ENCODE peak calls at places on chromosomes 11 and 22, in ten cellular contexts. I, M, V, L, N, R, O, F, J and Y are unnamed samples.
A peak's percentile ranks its signal among the peaks of the same experiment; 100 is the strongest.

GRCh38 chr11:75508051-75508561 is 17.6 kb downstream of the GDPD5 start:
- DNase-seq in I (no peak), M (no peak), V (peak; percentile 1), L (peak; percentile 45), N (no peak), R (peak; percentile 15), O (no peak), F (no peak), J (no peak), Y (no peak)

GRCh38 chr11:66222358-66223149 is 45.9 kb upstream of the RAB1B start:
- DNase-seq in I (peak; percentile 81), M (peak; percentile 93), V (peak; percentile 84), L (peak; percentile 96), N (peak; percentile 92), R (peak; percentile 81), O (peak; percentile 83), F (peak; percentile 88), J (peak; percentile 96), Y (peak; percentile 92)

GRCh38 chr11:77411238-77411637 is 62.7 kb downstream of the PAK1 start:
- DNase-seq in I (peak; percentile 36), M (peak; percentile 16), V (peak; percentile 29), L (peak; percentile 63), N (peak; percentile 16), R (no peak), O (no peak), F (peak; percentile 6), J (peak; percentile 29), Y (no peak)

GRCh38 chr22:45304971-45305370 is 4.8 kb upstream of the FAM118A start:
- DNase-seq in I (peak; percentile 21), M (peak; percentile 38), V (no peak), L (no peak), N (no peak), R (no peak), O (no peak), F (no peak), J (no peak), Y (no peak)

GRCh38 chr22:20166703-20167102 is 15.8 kb upstream of the CCDC188 start:
- DNase-seq in I (no peak), M (no peak), V (no peak), L (no peak), N (no peak), R (no peak), O (no peak), F (no peak), J (no peak), Y (no peak)

GRCh38 chr11:114233755-114234154 is 62.4 kb upstream of the NNMT start:
- DNase-seq in I (no peak), M (no peak), V (no peak), L (no peak), N (no peak), R (no peak), O (no peak), F (no peak), J (peak; percentile 65), Y (no peak)

GRCh38 chr22:33909075-33909458 is 11.2 kb downstream of the LARGE1 start:
- DNase-seq in I (peak; percentile 84), M (no peak), V (no peak), L (no peak), N (no peak), R (no peak), O (no peak), F (no peak), J (peak; percentile 75), Y (no peak)

GRCh38 chr11:131838016-131838415 is 467.6 kb downstream of the NTM start:
- DNase-seq in I (no peak), M (no peak), V (no peak), L (no peak), N (no peak), R (no peak), O (no peak), F (no peak), J (no peak), Y (no peak)

GRCh38 chr11:16126361-16126760 is 230.0 kb downstream of the SOX6 start:
- DNase-seq in I (peak; percentile 51), M (no peak), V (no peak), L (no peak), N (no peak), R (no peak), O (no peak), F (peak; percentile 11), J (no peak), Y (peak; percentile 18)

GRCh38 chr11:19646921-19647320 is 65.7 kb upstream of the NAV2 start:
- DNase-seq in I (peak; percentile 95), M (no peak), V (no peak), L (no peak), N (peak; percentile 48), R (no peak), O (no peak), F (no peak), J (peak; percentile 97), Y (no peak)

GRCh38 chr22:19039448-19039780 is 82.8 kb downstream of the DGCR2 start:
- DNase-seq in I (no peak), M (no peak), V (no peak), L (no peak), N (no peak), R (no peak), O (no peak), F (no peak), J (no peak), Y (no peak)

GRCh38 chr22:40157546-40157945 is 20.2 kb upstream of the TNRC6B start:
- DNase-seq in I (no peak), M (no peak), V (no peak), L (no peak), N (no peak), R (no peak), O (no peak), F (no peak), J (no peak), Y (no peak)

GRCh38 chr22:49481651-49482399 is 345.8 kb downstream of the BRD1 start:
- DNase-seq in I (no peak), M (no peak), V (no peak), L (no peak), N (no peak), R (no peak), O (no peak), F (peak; percentile 19), J (no peak), Y (no peak)

GRCh38 chr11:46769636-46770221 is 50.7 kb downstream of the F2 start:
- DNase-seq in I (no peak), M (no peak), V (no peak), L (no peak), N (no peak), R (no peak), O (no peak), F (no peak), J (no peak), Y (no peak)

GRCh38 chr22:27975381-27976013 is 56.4 kb upstream of the PITPNB start:
- DNase-seq in I (peak; percentile 65), M (no peak), V (no peak), L (no peak), N (no peak), R (no peak), O (no peak), F (no peak), J (no peak), Y (no peak)

GRCh38 chr11:130675456-130675855 is 227.0 kb downstream of the ADAMTS15 start:
- DNase-seq in I (peak; percentile 75), M (no peak), V (no peak), L (no peak), N (peak; percentile 52), R (no peak), O (no peak), F (peak; percentile 90), J (peak; percentile 84), Y (peak; percentile 63)

GRCh38 chr11:44728491-44728910 is 1.7 kb downstream of the TSPAN18 start:
- DNase-seq in I (no peak), M (no peak), V (no peak), L (no peak), N (no peak), R (no peak), O (no peak), F (peak; percentile 17), J (no peak), Y (peak; percentile 69)

GRCh38 chr11:19788435-19788834 is 75.8 kb downstream of the NAV2 start:
- DNase-seq in I (no peak), M (no peak), V (no peak), L (no peak), N (no peak), R (no peak), O (no peak), F (no peak), J (no peak), Y (no peak)

GRCh38 chr11:76234704-76235232 is 28.5 kb upstream of the WNT11 start:
- DNase-seq in I (no peak), M (no peak), V (no peak), L (peak; percentile 79), N (peak; percentile 46), R (peak; percentile 42), O (peak; percentile 37), F (no peak), J (no peak), Y (no peak)

GRCh38 chr11:72037554-72038311 is 39.0 kb downstream of the IL18BP start:
- DNase-seq in I (no peak), M (no peak), V (no peak), L (no peak), N (no peak), R (no peak), O (no peak), F (peak; percentile 80), J (no peak), Y (no peak)

GRCh38 chr11:23765862-23766261 is 731.0 kb upstream of the LUZP2 start:
- DNase-seq in I (peak; percentile 78), M (no peak), V (no peak), L (no peak), N (no peak), R (no peak), O (no peak), F (no peak), J (peak; percentile 43), Y (no peak)

GRCh38 chr11:122322369-122322768 is 206.4 kb upstream of the BLID start:
- DNase-seq in I (peak; percentile 70), M (no peak), V (no peak), L (no peak), N (no peak), R (no peak), O (no peak), F (no peak), J (peak; percentile 61), Y (no peak)

GRCh38 chr11:57214087-57214395 is 23.0 kb downstream of the APLNR start:
- DNase-seq in I (peak; percentile 67), M (no peak), V (no peak), L (no peak), N (no peak), R (no peak), O (no peak), F (no peak), J (no peak), Y (peak; percentile 75)

GRCh38 chr22:32073823-32074380 is 30.8 kb downstream of the SLC5A1 start:
- DNase-seq in I (no peak), M (no peak), V (no peak), L (no peak), N (no peak), R (no peak), O (no peak), F (no peak), J (no peak), Y (no peak)

GRCh38 chr11:116062526-116063171 is 558.4 kb upstream of the CADM1 start:
- DNase-seq in I (peak; percentile 14), M (no peak), V (no peak), L (no peak), N (no peak), R (no peak), O (no peak), F (peak; percentile 62), J (no peak), Y (peak; percentile 63)

GRCh38 chr22:19853879-19854777 is 546 bp downstream of the GNB1L start:
- DNase-seq in I (no peak), M (no peak), V (no peak), L (no peak), N (no peak), R (no peak), O (no peak), F (no peak), J (peak; percentile 17), Y (no peak)

GRCh38 chr11:70108250-70108649 is 30.1 kb downstream of the ANO1 start:
- DNase-seq in I (peak; percentile 82), M (no peak), V (no peak), L (no peak), N (no peak), R (no peak), O (no peak), F (no peak), J (peak; percentile 50), Y (no peak)

GRCh38 chr11:127493330-127493729 is 492.8 kb upstream of the KIRREL3 start:
- DNase-seq in I (peak; percentile 15), M (no peak), V (peak; percentile 0), L (peak; percentile 36), N (no peak), R (no peak), O (no peak), F (peak; percentile 38), J (peak; percentile 14), Y (peak; percentile 54)